ENCODE peak calls at places on chromosome 16, in eight cellular contexts. X is GM03348; T is A172; Q is activated effector memory CD4-positive, alpha-beta T cell treated with Interleukin-2 at 50 U/mL for 16 hours; V is HS-27A; F is Right ventricle myocardium superior; O is stomach; Z is activated naive CD8-positive, alpha-beta T cell treated with anti-CD3 and anti-CD28 coated beads for 36 hours. J is an unnamed sample.

GRCh38 chr16:84357191-84357651 is 11.1 kb upstream of the ATP2C2 start:
- DNase-seq in X (no peak), T (peak), Q (no peak), V (no peak), F (no peak), O (no peak), Z (peak), J (peak)

GRCh38 chr16:10675861-10676260 is 18.9 kb downstream of the TEKT5 start:
- DNase-seq in X (no peak), T (no peak), Q (no peak), V (no peak), F (no peak), O (no peak), Z (no peak), J (no peak)

GRCh38 chr16:74322301-74322710 is 25.7 kb downstream of the PSMD7 start:
- DNase-seq in X (no peak), T (no peak), Q (no peak), V (no peak), F (no peak), O (no peak), Z (no peak), J (no peak)

GRCh38 chr16:27906883-27907282 is 156.6 kb downstream of the GSG1L start:
- DNase-seq in X (no peak), T (no peak), Q (no peak), V (no peak), F (no peak), O (no peak), Z (no peak), J (no peak)

GRCh38 chr16:2496223-2497115 is 17.3 kb upstream of the ATP6V0C start:
- DNase-seq in X (no peak), T (no peak), Q (no peak), V (no peak), F (no peak), O (no peak), Z (no peak), J (no peak)

GRCh38 chr16:2035431-2036199 is 8.9 kb downstream of the NHERF2 start:
- DNase-seq in X (peak), T (peak), Q (no peak), V (peak), F (peak), O (peak), Z (no peak), J (peak)

GRCh38 chr16:88118376-88118775 is 167.1 kb downstream of the BANP start:
- DNase-seq in X (no peak), T (no peak), Q (no peak), V (no peak), F (no peak), O (no peak), Z (no peak), J (no peak)

GRCh38 chr16:89094252-89094901 is 725 bp downstream of the ACSF3 start:
- DNase-seq in X (peak), T (peak), Q (no peak), V (no peak), F (no peak), O (no peak), Z (peak), J (peak)

GRCh38 chr16:58638148-58639036 is 8.8 kb upstream of the CNOT1 start:
- DNase-seq in X (peak), T (peak), Q (no peak), V (peak), F (peak), O (peak), Z (no peak), J (peak)

GRCh38 chr16:30609002-30609927 is 924 bp downstream of the ZNF689 start:
- DNase-seq in X (peak), T (peak), Q (peak), V (no peak), F (peak), O (peak), Z (peak), J (peak)

GRCh38 chr16:75377971-75378386 is 55.3 kb downstream of the CFDP1 start:
- DNase-seq in X (peak), T (peak), Q (no peak), V (peak), F (no peak), O (no peak), Z (no peak), J (peak)

GRCh38 chr16:66894948-66895696 is 14.8 kb downstream of the PDP2 start:
- DNase-seq in X (peak), T (peak), Q (peak), V (peak), F (peak), O (peak), Z (peak), J (peak)

GRCh38 chr16:20851601-20852000 is 45.3 kb downstream of the REXO5 start:
- DNase-seq in X (peak), T (peak), Q (no peak), V (peak), F (peak), O (peak), Z (no peak), J (peak)

GRCh38 chr16:70495425-70496182 is 27.8 kb downstream of the COG4 start:
- DNase-seq in X (no peak), T (no peak), Q (no peak), V (no peak), F (no peak), O (no peak), Z (no peak), J (no peak)

GRCh38 chr16:78303946-78304345 is 204.5 kb downstream of the WWOX start:
- DNase-seq in X (no peak), T (no peak), Q (no peak), V (no peak), F (no peak), O (no peak), Z (no peak), J (no peak)

GRCh38 chr16:8674413-8675022 is at the start of gene ABAT:
- DNase-seq in X (peak), T (peak), Q (peak), V (peak), F (peak), O (peak), Z (peak), J (peak)

GRCh38 chr16:86661715-86662114 is 83.4 kb downstream of the FOXL1 start:
- DNase-seq in X (no peak), T (no peak), Q (no peak), V (no peak), F (no peak), O (no peak), Z (no peak), J (no peak)

GRCh38 chr16:82135844-82136243 is 34.2 kb downstream of the MPHOSPH6 start:
- DNase-seq in X (no peak), T (no peak), Q (no peak), V (no peak), F (no peak), O (no peak), Z (no peak), J (no peak)

GRCh38 chr16:53129281-53130192 is 74.7 kb downstream of the CHD9 start:
- DNase-seq in X (peak), T (no peak), Q (no peak), V (no peak), F (no peak), O (no peak), Z (no peak), J (no peak)

GRCh38 chr16:66623755-66624154 is 19.3 kb downstream of the CMTM3 start:
- DNase-seq in X (no peak), T (no peak), Q (no peak), V (no peak), F (no peak), O (no peak), Z (no peak), J (no peak)

GRCh38 chr16:57380671-57381462 is 8.6 kb downstream of the CX3CL1 start:
- DNase-seq in X (no peak), T (peak), Q (no peak), V (no peak), F (peak), O (no peak), Z (no peak), J (peak)

GRCh38 chr16:67801889-67802288 is 4.5 kb downstream of the RANBP10 start:
- DNase-seq in X (no peak), T (no peak), Q (peak), V (no peak), F (no peak), O (no peak), Z (peak), J (no peak)

GRCh38 chr16:66510711-66511614 is 39.0 kb downstream of the TK2 start:
- DNase-seq in X (no peak), T (no peak), Q (no peak), V (no peak), F (peak), O (peak), Z (no peak), J (peak)